ENCODE peak calls at places on chromosomes 2 and 18, in nine cellular contexts. R, H, V, Y, C, A, L, Z and N are unnamed samples.

GRCh38 chr2:137838255-137839092 is 125.8 kb upstream of the HNMT start:
- DNase-seq in R (no peak), H (peak; percentile 58), V (peak; percentile 29), Y (no peak), C (peak; percentile 73), A (no peak), L (peak; percentile 58), Z (peak; percentile 8), N (no peak)

GRCh38 chr2:137888845-137889244 is 75.4 kb upstream of the HNMT start:
- DNase-seq in R (no peak), H (peak; percentile 63), V (peak; percentile 10), Y (peak; percentile 53), C (peak; percentile 23), A (peak; percentile 75), L (peak; percentile 61), Z (no peak), N (no peak)

GRCh38 chr18:63099848-63100625 is 219.5 kb downstream of the BCL2 start:
- DNase-seq in R (no peak), H (no peak), V (no peak), Y (peak; percentile 82), C (no peak), A (peak; percentile 65), L (peak; percentile 49), Z (no peak), N (no peak)

GRCh38 chr2:79855264-79856006 is 342.6 kb downstream of the CTNNA2 start:
- DNase-seq in R (no peak), H (no peak), V (no peak), Y (peak; percentile 51), C (peak; percentile 20), A (no peak), L (peak; percentile 49), Z (no peak), N (no peak)

GRCh38 chr2:109494842-109495241 is 118.9 kb downstream of the SEPTIN10 start:
- DNase-seq in R (no peak), H (no peak), V (no peak), Y (peak; percentile 64), C (peak; percentile 15), A (no peak), L (no peak), Z (no peak), N (no peak)

GRCh38 chr18:65659912-65660311 is 90.9 kb upstream of the CDH7 start:
- DNase-seq in R (no peak), H (no peak), V (no peak), Y (no peak), C (no peak), A (no peak), L (no peak), Z (no peak), N (no peak)

GRCh38 chr2:216839626-216840132 is 20.2 kb downstream of the TNP1 start:
- DNase-seq in R (no peak), H (no peak), V (no peak), Y (no peak), C (no peak), A (no peak), L (no peak), Z (no peak), N (no peak)

GRCh38 chr2:145984541-145984940 is 1464.6 kb upstream of the ZEB2 start:
- DNase-seq in R (no peak), H (peak; percentile 6), V (peak; percentile 31), Y (no peak), C (peak; percentile 35), A (no peak), L (no peak), Z (no peak), N (no peak)

GRCh38 chr18:58195278-58195721 is 151.3 kb downstream of the NEDD4L start:
- DNase-seq in R (no peak), H (no peak), V (no peak), Y (peak; percentile 68), C (no peak), A (peak; percentile 80), L (peak; percentile 37), Z (no peak), N (peak; percentile 9)

GRCh38 chr2:160920791-160921303 is 239.4 kb upstream of the TANK start:
- DNase-seq in R (no peak), H (no peak), V (no peak), Y (no peak), C (peak; percentile 96), A (no peak), L (no peak), Z (peak; percentile 93), N (no peak)

GRCh38 chr18:6521804-6522418 is 107.2 kb upstream of the L3MBTL4 start:
- DNase-seq in R (no peak), H (peak; percentile 53), V (no peak), Y (no peak), C (peak; percentile 45), A (no peak), L (peak; percentile 34), Z (peak; percentile 3), N (no peak)

GRCh38 chr18:46062781-46063180 is 9.3 kb downstream of the PSTPIP2 start:
- DNase-seq in R (no peak), H (no peak), V (no peak), Y (no peak), C (no peak), A (no peak), L (no peak), Z (no peak), N (no peak)

GRCh38 chr2:212158081-212158480 is 380.5 kb downstream of the ERBB4 start:
- DNase-seq in R (no peak), H (no peak), V (no peak), Y (no peak), C (no peak), A (no peak), L (no peak), Z (no peak), N (no peak)

GRCh38 chr2:127695491-127696472 is 5.5 kb upstream of the SFT2D3 start:
- DNase-seq in R (peak; percentile 93), H (no peak), V (peak; percentile 27), Y (peak; percentile 70), C (peak; percentile 71), A (peak; percentile 84), L (peak; percentile 88), Z (no peak), N (peak; percentile 63)

GRCh38 chr18:79927597-79928562 is 23.6 kb downstream of the SLC66A2 start:
- DNase-seq in R (peak; percentile 61), H (no peak), V (no peak), Y (peak; percentile 34), C (no peak), A (no peak), L (no peak), Z (no peak), N (no peak)

GRCh38 chr2:237450583-237450982 is 36.5 kb upstream of the MLPH start:
- DNase-seq in R (no peak), H (no peak), V (no peak), Y (no peak), C (no peak), A (peak; percentile 65), L (no peak), Z (no peak), N (no peak)

GRCh38 chr2:237448626-237449025 is 34.7 kb upstream of the COL6A3 start:
- DNase-seq in R (no peak), H (no peak), V (no peak), Y (no peak), C (no peak), A (no peak), L (no peak), Z (no peak), N (no peak)

GRCh38 chr2:237449193-237449797 is 35.3 kb upstream of the COL6A3 start:
- DNase-seq in R (peak; percentile 81), H (no peak), V (no peak), Y (no peak), C (peak; percentile 68), A (no peak), L (peak; percentile 22), Z (no peak), N (no peak)

GRCh38 chr2:237451582-237452469 is 35.2 kb upstream of the MLPH start:
- DNase-seq in R (no peak), H (no peak), V (no peak), Y (no peak), C (no peak), A (no peak), L (no peak), Z (no peak), N (no peak)

GRCh38 chr2:237450108-237450507 is 36.1 kb upstream of the COL6A3 start:
- DNase-seq in R (no peak), H (no peak), V (no peak), Y (no peak), C (no peak), A (no peak), L (no peak), Z (no peak), N (no peak)
- H3K27ac ChIP-seq in R (no peak overlapping the region), H (no peak overlapping the region), V (no peak overlapping the region), Y (peak overlapping the region; percentile 57), C (no peak overlapping the region), A (no peak overlapping the region), L (no peak overlapping the region), Z (no peak overlapping the region), N (no peak overlapping the region)

GRCh38 chr2:120224735-120225548 is 1.7 kb upstream of the TMEM185B start:
- DNase-seq in R (peak; percentile 11), H (no peak), V (no peak), Y (peak; percentile 51), C (no peak), A (no peak), L (no peak), Z (no peak), N (no peak)

GRCh38 chr2:120222186-120223033 is 790 bp downstream of the TMEM185B start:
- DNase-seq in R (peak; percentile 73), H (no peak), V (no peak), Y (no peak), C (no peak), A (peak; percentile 76), L (no peak), Z (no peak), N (no peak)

GRCh38 chr2:120225549-120226065 is 2.4 kb upstream of the TMEM185B start:
- DNase-seq in R (peak; percentile 62), H (no peak), V (no peak), Y (peak; percentile 37), C (no peak), A (no peak), L (no peak), Z (no peak), N (no peak)

GRCh38 chr2:120223034-120223912 is at the start of gene TMEM185B:
- DNase-seq in R (peak; percentile 97), H (peak; percentile 59), V (peak; percentile 62), Y (peak; percentile 98), C (peak; percentile 92), A (peak; percentile 98), L (peak; percentile 85), Z (peak; percentile 36), N (peak; percentile 82)

GRCh38 chr2:120224256-120224655 is 1.1 kb upstream of the TMEM185B start:
- DNase-seq in R (peak; percentile 62), H (no peak), V (no peak), Y (peak; percentile 47), C (no peak), A (peak; percentile 77), L (no peak), Z (no peak), N (no peak)
- H3K27me3 ChIP-seq in R (no peaks in the 10 kb centered on the region), H (peaks cover 38% of the 10 kb centered on the region), V (no peaks in the 10 kb centered on the region), Y (no peaks in the 10 kb centered on the region), C (no peaks in the 10 kb centered on the region), A (no peaks in the 10 kb centered on the region), L (peaks cover 5% of the 10 kb centered on the region), Z (no peaks in the 10 kb centered on the region), N (no peaks in the 10 kb centered on the region)

GRCh38 chr2:132466428-132467028 is 49.9 kb downstream of the GPR39 start:
- DNase-seq in R (no peak), H (no peak), V (no peak), Y (no peak), C (no peak), A (no peak), L (no peak), Z (no peak), N (no peak)
- H3K9me3 ChIP-seq in R (peaks cover 15% of the 10 kb centered on the region), H (peaks cover 95% of the 10 kb centered on the region), V (peaks cover 3% of the 10 kb centered on the region), Y (peaks cover 23% of the 10 kb centered on the region), C (no peaks in the 10 kb centered on the region), A (peaks cover 99% of the 10 kb centered on the region), L (no peaks in the 10 kb centered on the region), Z (peaks cover 50% of the 10 kb centered on the region), N (peaks cover 36% of the 10 kb centered on the region)

GRCh38 chr2:974054-974453 is 23.4 kb downstream of the SNTG2 start:
- DNase-seq in R (no peak), H (no peak), V (no peak), Y (no peak), C (no peak), A (no peak), L (no peak), Z (no peak), N (no peak)
- H3K27ac ChIP-seq in R (no peak overlapping the region), H (no peak overlapping the region), V (no peak overlapping the region), Y (no peak overlapping the region), C (no peak overlapping the region), A (no peak overlapping the region), L (no peak overlapping the region), Z (no peak overlapping the region), N (no peak overlapping the region)